ENCODE peak calls at places on chromosome 11, in four cellular contexts. J, B, M and U are unnamed samples. For H3K27me3 and H3K4me1, the result is how much of the 10 kb centered on the place peaks cover.

GRCh38 chr11:102177974-102178631 is 67.9 kb downstream of the YAP1 start:
- DNase-seq in J (no peak), B (peak), M (peak), U (no peak)

GRCh38 chr11:131579932-131580387 is 209.5 kb downstream of the NTM start:
- DNase-seq in J (no peak), B (no peak), M (no peak), U (no peak)

GRCh38 chr11:19025799-19026406 is 34.6 kb downstream of the MRGPRX2 start:
- DNase-seq in J (no peak), B (no peak), M (no peak), U (no peak)

GRCh38 chr11:113884361-113884836 is 9.0 kb upstream of the USP28 start:
- DNase-seq in J (no peak), B (no peak), M (no peak), U (no peak)

GRCh38 chr11:35146074-35146521 is 7.1 kb downstream of the CD44 start:
- DNase-seq in J (no peak), B (no peak), M (no peak), U (no peak)

GRCh38 chr11:17720796-17721171 is 1.4 kb downstream of the MYOD1 start:
- DNase-seq in J (no peak), B (no peak), M (no peak), U (no peak)

GRCh38 chr11:94545641-94546470 is 2.1 kb downstream of the FUT4 start:
- DNase-seq in J (no peak), B (no peak), M (no peak), U (no peak)

GRCh38 chr11:20020716-20021115 is 139.6 kb downstream of the DBX1 start:
- DNase-seq in J (no peak), B (no peak), M (no peak), U (no peak)

GRCh38 chr11:63518548-63518947 is 12.7 kb downstream of the LGALS12 start:
- DNase-seq in J (no peak), B (no peak), M (no peak), U (no peak)

GRCh38 chr11:45094958-45095690 is 51.3 kb upstream of the PRDM11 start:
- DNase-seq in J (no peak), B (peak), M (no peak), U (no peak)

GRCh38 chr11:117550466-117550865 is 222.8 kb downstream of the CEP164 start:
- DNase-seq in J (no peak), B (no peak), M (no peak), U (no peak)

GRCh38 chr11:117552626-117553025 is 225.0 kb downstream of the CEP164 start:
- DNase-seq in J (no peak), B (no peak), M (no peak), U (no peak)

GRCh38 chr11:117551761-117552343 is 224.2 kb downstream of the CEP164 start:
- DNase-seq in J (no peak), B (no peak), M (no peak), U (no peak)

GRCh38 chr11:117557321-117557720 is 229.7 kb downstream of the CEP164 start:
- DNase-seq in J (no peak), B (no peak), M (no peak), U (no peak)

GRCh38 chr11:117554601-117555333 is 227.1 kb downstream of the CEP164 start:
- DNase-seq in J (no peak), B (peak), M (no peak), U (no peak)
- H3K27me3 ChIP-seq in J (under half), B (under half), M (half or more), U (under half)

GRCh38 chr11:73308003-73308962 is at the start of gene ARHGEF17:
- DNase-seq in J (peak), B (peak), M (peak), U (peak)
- H3K4me1 ChIP-seq in J (under half), B (under half), M (under half), U (under half)

DNA sequence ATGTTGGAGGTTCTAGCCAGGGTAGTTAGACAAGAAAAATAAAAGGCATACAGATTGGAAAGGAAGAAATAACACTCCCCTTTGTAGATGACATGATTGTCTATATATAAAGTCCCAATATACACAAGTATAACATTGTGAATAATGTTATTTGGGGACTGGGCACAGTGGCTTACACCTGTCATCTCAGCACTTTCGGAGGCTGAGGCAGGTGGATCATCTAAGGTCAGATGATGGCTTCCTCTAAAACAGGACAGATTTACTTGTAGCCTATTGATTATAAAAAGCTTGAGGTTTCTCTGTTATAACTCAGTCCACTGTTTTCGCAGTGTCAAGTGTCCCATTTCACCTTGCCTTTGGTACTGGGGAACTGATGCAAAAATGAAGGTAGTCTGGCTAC is 19.6 kb downstream of the ATM start:
- DNase-seq in J (no peak), B (no peak), M (no peak), U (no peak)
- TF ChIP-seq POLR2A in J (no peak), B (no peak), M (no peak), U (no peak)

DNA sequence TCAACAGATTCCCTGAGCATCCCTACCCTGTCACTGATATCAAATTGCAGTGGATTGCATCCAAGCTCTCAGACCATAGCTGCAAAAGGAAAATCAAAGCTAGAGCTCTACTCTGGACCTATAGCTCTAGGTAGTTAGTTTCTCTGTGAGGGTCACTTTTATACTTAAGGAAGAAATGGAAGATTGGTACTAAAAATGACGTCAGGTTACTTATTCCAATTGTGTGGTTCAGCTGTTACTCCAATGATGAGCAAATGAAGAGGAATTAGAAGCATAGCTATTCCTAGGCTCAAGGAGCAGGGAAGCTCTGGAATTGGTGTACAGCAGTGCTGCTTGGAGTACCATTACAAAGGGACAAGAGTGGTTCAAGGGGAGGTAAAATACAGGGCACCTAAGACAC is 36.4 kb upstream of the GLYATL1 start:
- DNase-seq in J (no peak), B (no peak), M (no peak), U (no peak)
- H3K27me3 ChIP-seq in J (under half), B (under half), M (under half), U (under half)

DNA sequence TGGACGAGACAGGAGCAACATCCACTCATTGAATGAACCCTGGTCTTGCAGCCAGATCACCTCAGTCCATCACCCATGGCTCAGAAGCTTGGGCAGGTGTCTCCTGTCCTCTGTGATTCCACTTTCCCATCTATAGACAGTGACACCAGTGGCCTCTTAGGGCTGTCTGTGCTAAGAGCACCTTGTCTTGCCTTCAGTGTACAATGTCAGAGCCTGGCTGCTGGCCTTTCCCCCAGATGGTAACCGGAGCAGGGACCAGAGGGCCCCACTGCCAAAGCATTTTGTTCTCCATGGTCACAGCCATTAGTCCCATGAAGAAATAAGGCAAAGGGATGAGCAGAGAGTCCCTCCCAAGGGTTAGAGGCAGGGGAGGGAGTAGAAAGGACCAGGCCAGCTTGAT is 35.4 kb downstream of the PKNOX2 start:
- DNase-seq in J (no peak), B (no peak), M (no peak), U (no peak)
- H3K4me1 ChIP-seq in J (under half), B (under half), M (under half), U (under half)

GRCh38 chr11:3041699-3042098 is 15.5 kb downstream of the CARS1 start:
- DNase-seq in J (peak), B (peak), M (no peak), U (no peak)
- TF ChIP-seq POLR2A in J (no peak), B (no peak), M (no peak), U (no peak)

GRCh38 chr11:116229581-116229980 is 543.2 kb downstream of the BUD13 start:
- DNase-seq in J (no peak), B (no peak), M (no peak), U (no peak)
- H3K27me3 ChIP-seq in J (under half), B (under half), M (under half), U (under half)